ENCODE peak calls at places on chromosomes 13 and 19, in six cellular contexts. One of them, this sample, is unnamed.

GRCh38 chr13:39603424-39603947 is 493 bp upstream of the LHFPL6 start:
- DNase-seq in H4: peak
- DNase-seq in activated T-helper 1 cell treated with anti-CD3 and anti-CD28 coated beads, Interleukin-12 subunit alpha, Interleukin-12 subunit beta, Interleukin-2, Interleukin-4 antibody, amounts not matched to agents 30 ng/mL and 10 ng/mL and 1 ng/mL, durations not matched to agents 14 hours and 24 hours and 36 hours: no peak
- DNase-seq in Peyer's patch: no peak
- DNase-seq in neural progenitor cell: peak
- DNase-seq in glutamatergic neuron: no peak
- DNase-seq in this sample: no peak

GRCh38 chr19:56823956-56824355 is 16.6 kb downstream of the PEG3 start:
- DNase-seq in H4: no peak
- DNase-seq in glutamatergic neuron: no peak
- DNase-seq in activated T-helper 1 cell treated with anti-CD3 and anti-CD28 coated beads, Interleukin-12 subunit alpha, Interleukin-12 subunit beta, Interleukin-2, Interleukin-4 antibody, amounts not matched to agents 30 ng/mL and 10 ng/mL and 1 ng/mL, durations not matched to agents 14 hours and 24 hours and 36 hours: no peak
- DNase-seq in neural progenitor cell: no peak
- DNase-seq in Peyer's patch: no peak
- DNase-seq in this sample: no peak

GRCh38 chr19:7294571-7295212 is 478 bp upstream of the INSR start:
- DNase-seq in activated T-helper 1 cell treated with anti-CD3 and anti-CD28 coated beads, Interleukin-12 subunit alpha, Interleukin-12 subunit beta, Interleukin-2, Interleukin-4 antibody, amounts not matched to agents 30 ng/mL and 10 ng/mL and 1 ng/mL, durations not matched to agents 14 hours and 24 hours and 36 hours: no peak
- DNase-seq in glutamatergic neuron: peak
- DNase-seq in H4: peak
- DNase-seq in Peyer's patch: peak
- DNase-seq in neural progenitor cell: peak
- DNase-seq in this sample: peak

GRCh38 chr19:6590458-6591319 is at the start of gene CD70:
- DNase-seq in H4: no peak
- DNase-seq in neural progenitor cell: peak
- DNase-seq in Peyer's patch: no peak
- DNase-seq in activated T-helper 1 cell treated with anti-CD3 and anti-CD28 coated beads, Interleukin-12 subunit alpha, Interleukin-12 subunit beta, Interleukin-2, Interleukin-4 antibody, amounts not matched to agents 30 ng/mL and 10 ng/mL and 1 ng/mL, durations not matched to agents 14 hours and 24 hours and 36 hours: peak
- DNase-seq in glutamatergic neuron: peak
- DNase-seq in this sample: peak

GRCh38 chr19:58328999-58329398 is 2.2 kb downstream of the ZSCAN22 start:
- DNase-seq in neural progenitor cell: peak
- DNase-seq in activated T-helper 1 cell treated with anti-CD3 and anti-CD28 coated beads, Interleukin-12 subunit alpha, Interleukin-12 subunit beta, Interleukin-2, Interleukin-4 antibody, amounts not matched to agents 30 ng/mL and 10 ng/mL and 1 ng/mL, durations not matched to agents 14 hours and 24 hours and 36 hours: no peak
- DNase-seq in glutamatergic neuron: peak
- DNase-seq in H4: no peak
- DNase-seq in Peyer's patch: peak
- DNase-seq in this sample: no peak

GRCh38 chr13:94967183-94968039 is 255.1 kb upstream of the SOX21 start:
- DNase-seq in glutamatergic neuron: peak
- DNase-seq in activated T-helper 1 cell treated with anti-CD3 and anti-CD28 coated beads, Interleukin-12 subunit alpha, Interleukin-12 subunit beta, Interleukin-2, Interleukin-4 antibody, amounts not matched to agents 30 ng/mL and 10 ng/mL and 1 ng/mL, durations not matched to agents 14 hours and 24 hours and 36 hours: no peak
- DNase-seq in H4: no peak
- DNase-seq in Peyer's patch: peak
- DNase-seq in neural progenitor cell: peak
- DNase-seq in this sample: no peak

GRCh38 chr19:38044267-38045111 is 137.5 kb downstream of the SIPA1L3 start:
- DNase-seq in glutamatergic neuron: no peak
- DNase-seq in Peyer's patch: no peak
- DNase-seq in neural progenitor cell: no peak
- DNase-seq in H4: no peak
- DNase-seq in activated T-helper 1 cell treated with anti-CD3 and anti-CD28 coated beads, Interleukin-12 subunit alpha, Interleukin-12 subunit beta, Interleukin-2, Interleukin-4 antibody, amounts not matched to agents 30 ng/mL and 10 ng/mL and 1 ng/mL, durations not matched to agents 14 hours and 24 hours and 36 hours: no peak
- DNase-seq in this sample: no peak

GRCh38 chr13:81377926-81378325 is 1037.0 kb upstream of the SPRY2 start:
- DNase-seq in Peyer's patch: no peak
- DNase-seq in activated T-helper 1 cell treated with anti-CD3 and anti-CD28 coated beads, Interleukin-12 subunit alpha, Interleukin-12 subunit beta, Interleukin-2, Interleukin-4 antibody, amounts not matched to agents 30 ng/mL and 10 ng/mL and 1 ng/mL, durations not matched to agents 14 hours and 24 hours and 36 hours: no peak
- DNase-seq in neural progenitor cell: no peak
- DNase-seq in glutamatergic neuron: no peak
- DNase-seq in H4: no peak
- DNase-seq in this sample: no peak

GRCh38 chr13:25365720-25366235 is 6.0 kb upstream of the ATP8A2 start:
- DNase-seq in glutamatergic neuron: no peak
- DNase-seq in neural progenitor cell: no peak
- DNase-seq in H4: no peak
- DNase-seq in Peyer's patch: no peak
- DNase-seq in activated T-helper 1 cell treated with anti-CD3 and anti-CD28 coated beads, Interleukin-12 subunit alpha, Interleukin-12 subunit beta, Interleukin-2, Interleukin-4 antibody, amounts not matched to agents 30 ng/mL and 10 ng/mL and 1 ng/mL, durations not matched to agents 14 hours and 24 hours and 36 hours: no peak
- DNase-seq in this sample: no peak

GRCh38 chr13:85828094-85828684 is 29.0 kb upstream of the SLITRK6 start:
- DNase-seq in H4: peak
- DNase-seq in activated T-helper 1 cell treated with anti-CD3 and anti-CD28 coated beads, Interleukin-12 subunit alpha, Interleukin-12 subunit beta, Interleukin-2, Interleukin-4 antibody, amounts not matched to agents 30 ng/mL and 10 ng/mL and 1 ng/mL, durations not matched to agents 14 hours and 24 hours and 36 hours: no peak
- DNase-seq in neural progenitor cell: peak
- DNase-seq in glutamatergic neuron: no peak
- DNase-seq in Peyer's patch: no peak
- DNase-seq in this sample: no peak

GRCh38 chr13:110538632-110539031 is 22.9 kb downstream of the RAB20 start:
- DNase-seq in neural progenitor cell: no peak
- DNase-seq in H4: no peak
- DNase-seq in glutamatergic neuron: peak
- DNase-seq in Peyer's patch: no peak
- DNase-seq in activated T-helper 1 cell treated with anti-CD3 and anti-CD28 coated beads, Interleukin-12 subunit alpha, Interleukin-12 subunit beta, Interleukin-2, Interleukin-4 antibody, amounts not matched to agents 30 ng/mL and 10 ng/mL and 1 ng/mL, durations not matched to agents 14 hours and 24 hours and 36 hours: no peak
- DNase-seq in this sample: no peak

GRCh38 chr13:74135306-74136088 is 1.3 kb upstream of the KLF12 start:
- DNase-seq in neural progenitor cell: peak
- DNase-seq in H4: peak
- DNase-seq in glutamatergic neuron: peak
- DNase-seq in Peyer's patch: peak
- DNase-seq in activated T-helper 1 cell treated with anti-CD3 and anti-CD28 coated beads, Interleukin-12 subunit alpha, Interleukin-12 subunit beta, Interleukin-2, Interleukin-4 antibody, amounts not matched to agents 30 ng/mL and 10 ng/mL and 1 ng/mL, durations not matched to agents 14 hours and 24 hours and 36 hours: peak
- DNase-seq in this sample: peak

GRCh38 chr13:93244918-93245280 is 18.3 kb downstream of the GPC6 start:
- DNase-seq in H4: no peak
- DNase-seq in glutamatergic neuron: no peak
- DNase-seq in Peyer's patch: no peak
- DNase-seq in neural progenitor cell: no peak
- DNase-seq in activated T-helper 1 cell treated with anti-CD3 and anti-CD28 coated beads, Interleukin-12 subunit alpha, Interleukin-12 subunit beta, Interleukin-2, Interleukin-4 antibody, amounts not matched to agents 30 ng/mL and 10 ng/mL and 1 ng/mL, durations not matched to agents 14 hours and 24 hours and 36 hours: no peak
- DNase-seq in this sample: no peak

GRCh38 chr13:101875717-101876393 is 423.4 kb downstream of the ITGBL1 start:
- DNase-seq in H4: peak
- DNase-seq in glutamatergic neuron: no peak
- DNase-seq in Peyer's patch: no peak
- DNase-seq in neural progenitor cell: no peak
- DNase-seq in activated T-helper 1 cell treated with anti-CD3 and anti-CD28 coated beads, Interleukin-12 subunit alpha, Interleukin-12 subunit beta, Interleukin-2, Interleukin-4 antibody, amounts not matched to agents 30 ng/mL and 10 ng/mL and 1 ng/mL, durations not matched to agents 14 hours and 24 hours and 36 hours: no peak
- DNase-seq in this sample: no peak

GRCh38 chr19:14004619-14005380 is 1.3 kb downstream of the RFX1 start:
- DNase-seq in glutamatergic neuron: no peak
- DNase-seq in neural progenitor cell: no peak
- DNase-seq in activated T-helper 1 cell treated with anti-CD3 and anti-CD28 coated beads, Interleukin-12 subunit alpha, Interleukin-12 subunit beta, Interleukin-2, Interleukin-4 antibody, amounts not matched to agents 30 ng/mL and 10 ng/mL and 1 ng/mL, durations not matched to agents 14 hours and 24 hours and 36 hours: no peak
- DNase-seq in Peyer's patch: peak
- DNase-seq in H4: no peak
- DNase-seq in this sample: peak

GRCh38 chr19:15419413-15420025 is 731 bp upstream of the AKAP8L start:
- DNase-seq in glutamatergic neuron: no peak
- DNase-seq in H4: no peak
- DNase-seq in activated T-helper 1 cell treated with anti-CD3 and anti-CD28 coated beads, Interleukin-12 subunit alpha, Interleukin-12 subunit beta, Interleukin-2, Interleukin-4 antibody, amounts not matched to agents 30 ng/mL and 10 ng/mL and 1 ng/mL, durations not matched to agents 14 hours and 24 hours and 36 hours: no peak
- DNase-seq in neural progenitor cell: no peak
- DNase-seq in Peyer's patch: no peak
- DNase-seq in this sample: no peak

GRCh38 chr19:45881909-45882528 is 3.9 kb downstream of the IRF2BP1 start:
- DNase-seq in Peyer's patch: peak
- DNase-seq in activated T-helper 1 cell treated with anti-CD3 and anti-CD28 coated beads, Interleukin-12 subunit alpha, Interleukin-12 subunit beta, Interleukin-2, Interleukin-4 antibody, amounts not matched to agents 30 ng/mL and 10 ng/mL and 1 ng/mL, durations not matched to agents 14 hours and 24 hours and 36 hours: no peak
- DNase-seq in neural progenitor cell: no peak
- DNase-seq in glutamatergic neuron: no peak
- DNase-seq in H4: no peak
- DNase-seq in this sample: no peak

GRCh38 chr13:94710881-94711560 is 1.3 kb downstream of the SOX21 start:
- DNase-seq in neural progenitor cell: peak
- DNase-seq in Peyer's patch: no peak
- DNase-seq in glutamatergic neuron: peak
- DNase-seq in activated T-helper 1 cell treated with anti-CD3 and anti-CD28 coated beads, Interleukin-12 subunit alpha, Interleukin-12 subunit beta, Interleukin-2, Interleukin-4 antibody, amounts not matched to agents 30 ng/mL and 10 ng/mL and 1 ng/mL, durations not matched to agents 14 hours and 24 hours and 36 hours: no peak
- DNase-seq in H4: no peak
- DNase-seq in this sample: no peak

GRCh38 chr13:46475586-46475991 is 77.4 kb upstream of the LRCH1 start:
- DNase-seq in H4: no peak
- DNase-seq in glutamatergic neuron: no peak
- DNase-seq in neural progenitor cell: no peak
- DNase-seq in Peyer's patch: no peak
- DNase-seq in activated T-helper 1 cell treated with anti-CD3 and anti-CD28 coated beads, Interleukin-12 subunit alpha, Interleukin-12 subunit beta, Interleukin-2, Interleukin-4 antibody, amounts not matched to agents 30 ng/mL and 10 ng/mL and 1 ng/mL, durations not matched to agents 14 hours and 24 hours and 36 hours: no peak
- DNase-seq in this sample: no peak

GRCh38 chr13:90091611-90092010 is 1255.9 kb upstream of the MIR17HG start:
- DNase-seq in glutamatergic neuron: no peak
- DNase-seq in H4: no peak
- DNase-seq in activated T-helper 1 cell treated with anti-CD3 and anti-CD28 coated beads, Interleukin-12 subunit alpha, Interleukin-12 subunit beta, Interleukin-2, Interleukin-4 antibody, amounts not matched to agents 30 ng/mL and 10 ng/mL and 1 ng/mL, durations not matched to agents 14 hours and 24 hours and 36 hours: no peak
- DNase-seq in neural progenitor cell: no peak
- DNase-seq in Peyer's patch: no peak
- DNase-seq in this sample: no peak

GRCh38 chr13:73025212-73026012 is 33.4 kb upstream of the KLF5 start:
- DNase-seq in Peyer's patch: no peak
- DNase-seq in H4: no peak
- DNase-seq in activated T-helper 1 cell treated with anti-CD3 and anti-CD28 coated beads, Interleukin-12 subunit alpha, Interleukin-12 subunit beta, Interleukin-2, Interleukin-4 antibody, amounts not matched to agents 30 ng/mL and 10 ng/mL and 1 ng/mL, durations not matched to agents 14 hours and 24 hours and 36 hours: no peak
- DNase-seq in neural progenitor cell: no peak
- DNase-seq in glutamatergic neuron: no peak
- DNase-seq in this sample: no peak

GRCh38 chr13:91181892-91182291 is 165.6 kb upstream of the MIR17HG start:
- DNase-seq in Peyer's patch: no peak
- DNase-seq in glutamatergic neuron: no peak
- DNase-seq in neural progenitor cell: no peak
- DNase-seq in H4: no peak
- DNase-seq in activated T-helper 1 cell treated with anti-CD3 and anti-CD28 coated beads, Interleukin-12 subunit alpha, Interleukin-12 subunit beta, Interleukin-2, Interleukin-4 antibody, amounts not matched to agents 30 ng/mL and 10 ng/mL and 1 ng/mL, durations not matched to agents 14 hours and 24 hours and 36 hours: no peak
- DNase-seq in this sample: no peak

GRCh38 chr19:10503002-10503789 is at the start of gene KEAP1:
- DNase-seq in H4: no peak
- DNase-seq in neural progenitor cell: peak
- DNase-seq in activated T-helper 1 cell treated with anti-CD3 and anti-CD28 coated beads, Interleukin-12 subunit alpha, Interleukin-12 subunit beta, Interleukin-2, Interleukin-4 antibody, amounts not matched to agents 30 ng/mL and 10 ng/mL and 1 ng/mL, durations not matched to agents 14 hours and 24 hours and 36 hours: no peak
- DNase-seq in Peyer's patch: peak
- DNase-seq in glutamatergic neuron: peak
- DNase-seq in this sample: peak

GRCh38 chr13:51003642-51004041 is 94.1 kb downstream of the RNASEH2B start:
- DNase-seq in Peyer's patch: no peak
- DNase-seq in H4: no peak
- DNase-seq in glutamatergic neuron: no peak
- DNase-seq in activated T-helper 1 cell treated with anti-CD3 and anti-CD28 coated beads, Interleukin-12 subunit alpha, Interleukin-12 subunit beta, Interleukin-2, Interleukin-4 antibody, amounts not matched to agents 30 ng/mL and 10 ng/mL and 1 ng/mL, durations not matched to agents 14 hours and 24 hours and 36 hours: no peak
- DNase-seq in neural progenitor cell: no peak
- DNase-seq in this sample: no peak

GRCh38 chr19:28793391-28794168 is 419.4 kb downstream of the UQCRFS1 start:
- DNase-seq in Peyer's patch: no peak
- DNase-seq in H4: no peak
- DNase-seq in glutamatergic neuron: peak
- DNase-seq in activated T-helper 1 cell treated with anti-CD3 and anti-CD28 coated beads, Interleukin-12 subunit alpha, Interleukin-12 subunit beta, Interleukin-2, Interleukin-4 antibody, amounts not matched to agents 30 ng/mL and 10 ng/mL and 1 ng/mL, durations not matched to agents 14 hours and 24 hours and 36 hours: no peak
- DNase-seq in neural progenitor cell: peak
- DNase-seq in this sample: no peak

GRCh38 chr19:14381689-14382474 is 638 bp downstream of the ADGRE5 start:
- DNase-seq in glutamatergic neuron: no peak
- DNase-seq in activated T-helper 1 cell treated with anti-CD3 and anti-CD28 coated beads, Interleukin-12 subunit alpha, Interleukin-12 subunit beta, Interleukin-2, Interleukin-4 antibody, amounts not matched to agents 30 ng/mL and 10 ng/mL and 1 ng/mL, durations not matched to agents 14 hours and 24 hours and 36 hours: peak
- DNase-seq in Peyer's patch: peak
- DNase-seq in H4: no peak
- DNase-seq in neural progenitor cell: no peak
- DNase-seq in this sample: peak

GRCh38 chr13:90594694-90595093 is 752.8 kb upstream of the MIR17HG start:
- DNase-seq in Peyer's patch: no peak
- DNase-seq in glutamatergic neuron: no peak
- DNase-seq in neural progenitor cell: no peak
- DNase-seq in H4: peak
- DNase-seq in activated T-helper 1 cell treated with anti-CD3 and anti-CD28 coated beads, Interleukin-12 subunit alpha, Interleukin-12 subunit beta, Interleukin-2, Interleukin-4 antibody, amounts not matched to agents 30 ng/mL and 10 ng/mL and 1 ng/mL, durations not matched to agents 14 hours and 24 hours and 36 hours: no peak
- DNase-seq in this sample: no peak

GRCh38 chr19:38731654-38732301 is 12.5 kb downstream of the CAPN12 start:
- DNase-seq in H4: no peak
- DNase-seq in activated T-helper 1 cell treated with anti-CD3 and anti-CD28 coated beads, Interleukin-12 subunit alpha, Interleukin-12 subunit beta, Interleukin-2, Interleukin-4 antibody, amounts not matched to agents 30 ng/mL and 10 ng/mL and 1 ng/mL, durations not matched to agents 14 hours and 24 hours and 36 hours: no peak
- DNase-seq in glutamatergic neuron: peak
- DNase-seq in neural progenitor cell: no peak
- DNase-seq in Peyer's patch: peak
- DNase-seq in this sample: no peak

GRCh38 chr19:43574424-43575155 is 737 bp downstream of the XRCC1 start:
- DNase-seq in H4: peak
- DNase-seq in activated T-helper 1 cell treated with anti-CD3 and anti-CD28 coated beads, Interleukin-12 subunit alpha, Interleukin-12 subunit beta, Interleukin-2, Interleukin-4 antibody, amounts not matched to agents 30 ng/mL and 10 ng/mL and 1 ng/mL, durations not matched to agents 14 hours and 24 hours and 36 hours: no peak
- DNase-seq in Peyer's patch: no peak
- DNase-seq in neural progenitor cell: peak
- DNase-seq in glutamatergic neuron: no peak
- DNase-seq in this sample: no peak

GRCh38 chr19:48819366-48819816 is 8.6 kb upstream of the BCAT2 start:
- DNase-seq in neural progenitor cell: no peak
- DNase-seq in Peyer's patch: peak
- DNase-seq in activated T-helper 1 cell treated with anti-CD3 and anti-CD28 coated beads, Interleukin-12 subunit alpha, Interleukin-12 subunit beta, Interleukin-2, Interleukin-4 antibody, amounts not matched to agents 30 ng/mL and 10 ng/mL and 1 ng/mL, durations not matched to agents 14 hours and 24 hours and 36 hours: no peak
- DNase-seq in H4: peak
- DNase-seq in glutamatergic neuron: no peak
- DNase-seq in this sample: no peak

GRCh38 chr13:99459101-99459500 is 42.2 kb upstream of the TM9SF2 start:
- DNase-seq in Peyer's patch: no peak
- DNase-seq in neural progenitor cell: no peak
- DNase-seq in glutamatergic neuron: no peak
- DNase-seq in activated T-helper 1 cell treated with anti-CD3 and anti-CD28 coated beads, Interleukin-12 subunit alpha, Interleukin-12 subunit beta, Interleukin-2, Interleukin-4 antibody, amounts not matched to agents 30 ng/mL and 10 ng/mL and 1 ng/mL, durations not matched to agents 14 hours and 24 hours and 36 hours: no peak
- DNase-seq in H4: no peak
- DNase-seq in this sample: no peak

GRCh38 chr13:31887311-31887710 is 144.3 kb upstream of the FRY start:
- DNase-seq in neural progenitor cell: no peak
- DNase-seq in H4: no peak
- DNase-seq in glutamatergic neuron: no peak
- DNase-seq in Peyer's patch: no peak
- DNase-seq in activated T-helper 1 cell treated with anti-CD3 and anti-CD28 coated beads, Interleukin-12 subunit alpha, Interleukin-12 subunit beta, Interleukin-2, Interleukin-4 antibody, amounts not matched to agents 30 ng/mL and 10 ng/mL and 1 ng/mL, durations not matched to agents 14 hours and 24 hours and 36 hours: no peak
- DNase-seq in this sample: no peak

GRCh38 chr13:41064493-41064892 is 3.2 kb downstream of the WBP4 start:
- DNase-seq in neural progenitor cell: no peak
- DNase-seq in H4: no peak
- DNase-seq in Peyer's patch: no peak
- DNase-seq in glutamatergic neuron: no peak
- DNase-seq in activated T-helper 1 cell treated with anti-CD3 and anti-CD28 coated beads, Interleukin-12 subunit alpha, Interleukin-12 subunit beta, Interleukin-2, Interleukin-4 antibody, amounts not matched to agents 30 ng/mL and 10 ng/mL and 1 ng/mL, durations not matched to agents 14 hours and 24 hours and 36 hours: no peak
- DNase-seq in this sample: no peak

GRCh38 chr13:27510082-27510481 is 59.7 kb upstream of the MTIF3 start:
- DNase-seq in glutamatergic neuron: no peak
- DNase-seq in neural progenitor cell: no peak
- DNase-seq in activated T-helper 1 cell treated with anti-CD3 and anti-CD28 coated beads, Interleukin-12 subunit alpha, Interleukin-12 subunit beta, Interleukin-2, Interleukin-4 antibody, amounts not matched to agents 30 ng/mL and 10 ng/mL and 1 ng/mL, durations not matched to agents 14 hours and 24 hours and 36 hours: no peak
- DNase-seq in H4: no peak
- DNase-seq in Peyer's patch: no peak
- DNase-seq in this sample: no peak

GRCh38 chr13:41564046-41564445 is 106.7 kb downstream of the RGCC start:
- DNase-seq in neural progenitor cell: no peak
- DNase-seq in H4: no peak
- DNase-seq in glutamatergic neuron: no peak
- DNase-seq in activated T-helper 1 cell treated with anti-CD3 and anti-CD28 coated beads, Interleukin-12 subunit alpha, Interleukin-12 subunit beta, Interleukin-2, Interleukin-4 antibody, amounts not matched to agents 30 ng/mL and 10 ng/mL and 1 ng/mL, durations not matched to agents 14 hours and 24 hours and 36 hours: no peak
- DNase-seq in Peyer's patch: no peak
- DNase-seq in this sample: no peak